ENCODE peak calls at places on chromosomes 1 and 21, in five cellular contexts. E is GM12878; T is CD4-positive, alpha-beta T cell; U is fibroblast of lung; F is heart right ventricle. G is an unnamed sample.
A peak's percentile ranks its signal among the peaks of the same experiment; 100 is the strongest.

GRCh38 chr21:46193829-46194373 is 9.6 kb upstream of the SPATC1L start:
- DNase-seq in E (no peak), T (no peak), U (no peak), F (no peak), G (no peak)

GRCh38 chr21:46585191-46585953 is 19.5 kb downstream of the S100B start:
- DNase-seq in E (no peak), T (no peak), U (no peak), F (no peak), G (no peak)

GRCh38 chr1:27528701-27529637 is 39.0 kb upstream of the WASF2 start:
- DNase-seq in E (no peak), T (no peak), U (peak; percentile 52), F (peak; percentile 85), G (no peak)

GRCh38 chr21:45515241-45516061 is 26.8 kb downstream of the SLC19A1 start:
- DNase-seq in E (no peak), T (no peak), U (no peak), F (no peak), G (no peak)

GRCh38 chr1:21257431-21258135 is 32.7 kb downstream of the ECE1 start:
- DNase-seq in E (no peak), T (no peak), U (no peak), F (no peak), G (no peak)

GRCh38 chr1:169928438-169929209 is 34.9 kb upstream of the SCYL3 start:
- DNase-seq in E (no peak), T (no peak), U (peak; percentile 62), F (no peak), G (no peak)

GRCh38 chr1:178544531-178544930 is 31.6 kb downstream of the TEX35 start:
- DNase-seq in E (no peak), T (no peak), U (no peak), F (no peak), G (no peak)

GRCh38 chr1:228005511-228006033 is 1.2 kb upstream of the WNT3A start:
- DNase-seq in E (no peak), T (no peak), U (no peak), F (no peak), G (no peak)

GRCh38 chr1:85398391-85399064 is 66.4 kb downstream of the DDAH1 start:
- DNase-seq in E (no peak), T (no peak), U (peak; percentile 53), F (no peak), G (no peak)

GRCh38 chr1:25766721-25767436 is 33.1 kb upstream of the SELENON start:
- DNase-seq in E (no peak), T (no peak), U (no peak), F (no peak), G (no peak)

GRCh38 chr1:32239790-32240139 is 7.3 kb upstream of the FAM167B start:
- DNase-seq in E (no peak), T (no peak), U (no peak), F (no peak), G (no peak)

GRCh38 chr1:37476460-37477197 is 2.2 kb downstream of the ZC3H12A start:
- DNase-seq in E (no peak), T (no peak), U (peak; percentile 86), F (peak; percentile 75), G (no peak)

GRCh38 chr1:40081874-40082273 is 15.2 kb downstream of the PPT1 start:
- DNase-seq in E (no peak), T (no peak), U (no peak), F (no peak), G (no peak)

GRCh38 chr21:29888437-29888836 is 51.4 kb downstream of the GRIK1 start:
- DNase-seq in E (no peak), T (no peak), U (peak; percentile 2), F (no peak), G (no peak)

GRCh38 chr1:228401782-228402637 is 4.6 kb downstream of the TRIM11 start:
- DNase-seq in E (no peak), T (no peak), U (no peak), F (no peak), G (no peak)

GRCh38 chr1:218499021-218499691 is 154.0 kb downstream of the TGFB2 start:
- DNase-seq in E (no peak), T (no peak), U (peak; percentile 97), F (no peak), G (no peak)

GRCh38 chr1:31790140-31790539 is 25.7 kb downstream of the SPOCD1 start:
- DNase-seq in E (no peak), T (no peak), U (no peak), F (no peak), G (no peak)

GRCh38 chr1:80217377-80217986 is 1211.0 kb upstream of the ADGRL4 start:
- DNase-seq in E (no peak), T (no peak), U (peak; percentile 59), F (peak; percentile 5), G (peak; percentile 16)

GRCh38 chr21:38027901-38028300 is 111.6 kb upstream of the KCNJ6 start:
- DNase-seq in E (no peak), T (no peak), U (peak; percentile 51), F (no peak), G (no peak)

GRCh38 chr1:86594284-86594683 is 47.4 kb downstream of the CLCA4 start:
- DNase-seq in E (no peak), T (no peak), U (no peak), F (no peak), G (no peak)

GRCh38 chr1:221327954-221328353 is 413.9 kb downstream of the DUSP10 start:
- DNase-seq in E (no peak), T (no peak), U (no peak), F (no peak), G (no peak)

GRCh38 chr1:10699470-10699835 is 97.0 kb downstream of the CASZ1 start:
- DNase-seq in E (no peak), T (no peak), U (no peak), F (no peak), G (no peak)

GRCh38 chr1:30284226-30284625 is 439.2 kb downstream of the MATN1 start:
- DNase-seq in E (no peak), T (no peak), U (no peak), F (no peak), G (no peak)

GRCh38 chr1:42456754-42457089 is 379 bp downstream of the PPCS start:
- DNase-seq in E (peak; percentile 26), T (peak; percentile 44), U (peak; percentile 65), F (peak; percentile 28), G (peak; percentile 38)

GRCh38 chr1:201896951-201897391 is 8.3 kb downstream of the SHISA4 start:
- DNase-seq in E (no peak), T (no peak), U (peak; percentile 77), F (peak; percentile 57), G (no peak)

GRCh38 chr1:187047298-187047697 is 218.5 kb downstream of the PLA2G4A start:
- DNase-seq in E (no peak), T (no peak), U (no peak), F (no peak), G (no peak)

GRCh38 chr21:18705971-18706370 is 302.4 kb upstream of the TMPRSS15 start:
- DNase-seq in E (no peak), T (no peak), U (no peak), F (no peak), G (no peak)

GRCh38 chr1:150256193-150256548 is 1.4 kb upstream of the CA14 start:
- DNase-seq in E (no peak), T (no peak), U (no peak), F (no peak), G (no peak)
- TF ChIP-seq CTCF in E (no peak), T (no peak), U (no peak), F (no peak), G (no peak)

GRCh38 chr1:174469052-174469451 is 21.3 kb downstream of the GPR52 start:
- DNase-seq in E (no peak), T (no peak), U (no peak), F (no peak), G (no peak)

GRCh38 chr1:174465855-174466254 is 18.1 kb downstream of the GPR52 start:
- DNase-seq in E (no peak), T (no peak), U (no peak), F (no peak), G (no peak)

GRCh38 chr1:174469687-174470086 is 21.9 kb downstream of the GPR52 start:
- DNase-seq in E (no peak), T (no peak), U (no peak), F (no peak), G (no peak)

DNA sequence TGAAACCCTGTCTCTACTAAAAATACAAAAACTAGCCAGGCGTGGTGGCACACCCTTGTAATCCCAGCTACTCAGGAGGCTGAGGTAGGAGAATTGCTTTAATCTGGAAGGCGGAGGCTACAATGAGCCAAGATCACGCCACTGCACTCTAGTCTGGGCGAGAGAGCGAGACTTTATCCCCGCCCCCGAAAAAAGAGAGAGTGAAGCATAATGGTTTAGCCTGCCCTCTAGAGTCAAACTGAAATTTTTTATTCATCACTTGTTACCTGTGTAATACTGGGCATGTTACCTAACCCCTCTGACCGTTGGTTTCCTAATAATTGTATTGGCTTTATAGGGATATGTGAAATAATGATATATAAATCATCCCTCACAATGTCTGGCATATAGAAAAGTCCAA is 18.8 kb downstream of the GPR52 start:
- DNase-seq in E (no peak), T (no peak), U (no peak), F (no peak), G (no peak)
- TF ChIP-seq CTCF in E (no peak), T (no peak), U (no peak), F (no peak), G (no peak)

GRCh38 chr1:47951545-47952235 is 45.5 kb downstream of the TRABD2B start:
- DNase-seq in E (no peak), T (no peak), U (no peak), F (no peak), G (no peak)
- TF ChIP-seq CTCF in E (no peak), T (no peak), U (no peak), F (no peak), G (no peak)

DNA sequence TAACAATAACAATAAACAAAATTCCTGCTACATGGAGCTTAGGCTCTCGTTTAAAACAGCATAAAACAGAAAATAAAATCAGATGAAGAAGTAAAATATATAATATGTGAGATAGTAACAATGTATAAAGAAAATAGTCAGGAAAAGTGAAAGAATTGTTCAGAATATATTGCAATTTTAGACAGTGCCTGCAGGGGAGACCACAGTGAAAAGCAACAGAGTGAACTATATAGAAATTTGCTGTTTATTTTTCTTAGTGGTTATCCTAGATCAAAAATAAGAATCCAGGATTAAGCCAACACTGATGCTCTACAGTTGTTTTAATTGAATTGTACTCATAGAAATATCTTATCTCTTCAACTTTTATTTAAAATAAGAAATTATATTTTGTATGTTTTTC is 1639.0 kb upstream of the B3GALT2 start:
- DNase-seq in E (no peak), T (no peak), U (no peak), F (no peak), G (no peak)
- TF ChIP-seq CTCF in E (no peak), T (no peak), U (no peak), F (no peak), G (peak; percentile 50)

DNA sequence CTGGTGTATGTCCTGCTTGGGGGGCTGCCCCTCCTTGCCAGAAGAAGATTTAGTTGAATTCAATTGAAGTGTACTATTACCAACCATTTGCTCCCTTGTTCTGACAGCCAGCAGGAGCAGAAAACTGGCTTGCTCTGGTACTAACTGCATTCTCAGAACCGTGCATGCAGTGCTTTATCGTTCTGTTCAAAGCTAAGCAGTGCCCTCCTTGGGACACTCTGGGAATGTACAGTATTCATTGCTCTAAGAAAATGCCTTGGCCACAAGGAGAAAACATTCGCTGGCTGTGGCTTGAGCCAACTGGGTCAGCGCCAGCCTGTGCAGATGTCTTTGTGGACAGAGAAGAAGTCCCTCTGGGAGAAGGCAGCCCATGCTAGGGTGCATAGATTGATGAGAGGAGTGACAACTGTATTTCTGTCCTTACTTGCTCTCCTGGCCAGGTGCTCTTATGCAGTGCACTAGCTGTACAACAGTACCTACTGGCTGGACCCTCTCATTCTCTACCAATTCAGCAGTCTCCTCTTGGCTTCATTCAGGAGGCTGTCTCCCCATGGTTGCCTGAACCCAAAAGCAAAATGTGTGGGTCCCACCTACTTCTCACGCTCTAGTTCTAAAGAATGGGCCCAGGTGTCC is 61.5 kb upstream of the DIRAS3 start:
- DNase-seq in E (no peak), T (no peak), U (peak; percentile 93), F (peak; percentile 66), G (no peak)
- TF ChIP-seq CTCF in E (no peak), T (no peak), U (peak; percentile 79), F (peak; percentile 55), G (peak; percentile 67)